ENCODE peak calls at places on chromosomes 1 and 21, in eight cellular contexts. O, P, N, X, Q, I, W and G are unnamed samples.

GRCh38 chr1:238404921-238405320 is 514.2 kb upstream of the ZP4 start:
- DNase-seq in N (no peak), W (no peak), Q (no peak), P (no peak), X (no peak), O (no peak), I (no peak), G (no peak)

GRCh38 chr1:12556368-12556930 is 61.6 kb downstream of the DHRS3 start:
- DNase-seq in W (no peak), Q (peak; percentile 96), O (peak; percentile 97), X (peak; percentile 74), N (no peak), P (peak; percentile 49), I (no peak), G (peak; percentile 54)

GRCh38 chr1:83960669-83961277 is 38.2 kb downstream of the TTLL7 start:
- DNase-seq in O (no peak), Q (no peak), I (no peak), X (no peak), W (no peak), N (no peak), P (no peak), G (no peak)

GRCh38 chr1:207040181-207040533 is 7.6 kb upstream of the C1orf116 start:
- DNase-seq in N (no peak), Q (peak; percentile 70), X (no peak), P (no peak), O (no peak), I (no peak), W (no peak), G (no peak)

GRCh38 chr1:106290805-106291537 is 765.5 kb upstream of the PRMT6 start:
- DNase-seq in O (no peak), X (no peak), I (no peak), Q (no peak), P (no peak), N (no peak), W (no peak), G (no peak)

GRCh38 chr1:225479996-225480720 is 52.3 kb upstream of the LBR start:
- DNase-seq in Q (no peak), N (no peak), O (no peak), I (no peak), X (peak; percentile 32), P (no peak), W (no peak), G (no peak)

GRCh38 chr1:60695633-60696032 is 386.7 kb upstream of the NFIA start:
- DNase-seq in I (no peak), Q (no peak), O (no peak), W (no peak), X (no peak), P (no peak), N (no peak), G (no peak)

GRCh38 chr1:7386226-7387052 is 384.7 kb upstream of the VAMP3 start:
- DNase-seq in P (no peak), O (no peak), X (no peak), W (no peak), N (no peak), Q (peak; percentile 82), I (no peak), G (peak; percentile 75)

GRCh38 chr1:85471558-85471957 is 6.6 kb upstream of the DDAH1 start:
- DNase-seq in O (no peak), W (no peak), P (no peak), N (no peak), I (no peak), Q (no peak), X (no peak), G (no peak)

GRCh38 chr1:223410036-223410435 is 16.8 kb downstream of the CCDC185 start:
- DNase-seq in W (no peak), Q (peak; percentile 44), X (no peak), I (no peak), P (no peak), O (no peak), N (no peak), G (no peak)

GRCh38 chr1:2324553-2325366 is 66.6 kb downstream of the MORN1 start:
- DNase-seq in I (no peak), P (no peak), O (no peak), W (no peak), Q (no peak), N (no peak), X (no peak), G (no peak)

GRCh38 chr21:38036016-38036415 is 119.8 kb upstream of the KCNJ6 start:
- DNase-seq in O (no peak), Q (no peak), W (no peak), I (no peak), P (no peak), X (no peak), N (no peak), G (no peak)

GRCh38 chr1:236204043-236204442 is 61.7 kb downstream of the GPR137B start:
- DNase-seq in I (no peak), W (no peak), Q (no peak), X (no peak), N (no peak), P (no peak), O (no peak), G (no peak)

GRCh38 chr1:92623187-92623778 is 136.6 kb upstream of the GFI1 start:
- DNase-seq in P (no peak), I (no peak), X (no peak), W (no peak), N (peak; percentile 9), Q (peak; percentile 7), O (no peak), G (no peak)

DNA sequence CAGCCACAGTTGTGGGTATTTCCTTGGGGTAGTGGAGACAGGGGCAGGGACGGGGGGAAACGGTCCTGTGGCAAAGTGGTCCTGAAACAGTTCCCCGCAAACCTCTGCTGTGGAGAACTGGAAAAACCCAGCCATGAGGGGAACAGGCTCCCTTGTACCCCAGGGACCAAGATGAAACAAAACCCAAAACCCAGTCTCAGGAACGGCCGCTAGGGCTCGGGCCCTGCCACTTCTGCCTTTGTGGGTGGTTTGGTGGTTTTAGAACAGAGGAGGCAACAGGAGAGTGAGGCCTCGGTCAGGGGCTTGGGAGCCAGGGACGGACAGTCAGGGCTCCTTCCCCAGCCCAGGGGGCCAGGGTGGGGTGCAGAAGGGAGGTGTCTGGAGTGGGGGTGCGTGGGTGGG is 24.8 kb upstream of the EDN2 start:
- DNase-seq in W (no peak), N (no peak), X (no peak), Q (no peak), P (no peak), O (no peak), I (no peak), G (no peak)
- TF ChIP-seq CTCF in W (no peak), N (no peak), X (no peak), Q (no peak), P (no peak), O (no peak), I (no peak), G (no peak)

GRCh38 chr1:212607206-212607923 is 1.2 kb upstream of the ATF3 start:
- DNase-seq in Q (no peak), O (no peak), I (peak; percentile 28), W (no peak), X (peak; percentile 76), P (peak; percentile 80), N (no peak), G (no peak)

GRCh38 chr1:212605441-212605976 is 3.1 kb upstream of the ATF3 start:
- DNase-seq in P (no peak), W (no peak), O (no peak), Q (peak; percentile 37), N (no peak), X (no peak), I (no peak), G (no peak)

GRCh38 chr1:212606042-212606733 is 2.4 kb upstream of the ATF3 start:
- DNase-seq in X (no peak), Q (no peak), I (no peak), N (no peak), W (no peak), O (no peak), P (no peak), G (no peak)

GRCh38 chr1:212607924-212608208 is 695 bp upstream of the ATF3 start:
- DNase-seq in I (no peak), O (no peak), X (no peak), Q (no peak), W (no peak), P (no peak), N (no peak), G (no peak)

DNA sequence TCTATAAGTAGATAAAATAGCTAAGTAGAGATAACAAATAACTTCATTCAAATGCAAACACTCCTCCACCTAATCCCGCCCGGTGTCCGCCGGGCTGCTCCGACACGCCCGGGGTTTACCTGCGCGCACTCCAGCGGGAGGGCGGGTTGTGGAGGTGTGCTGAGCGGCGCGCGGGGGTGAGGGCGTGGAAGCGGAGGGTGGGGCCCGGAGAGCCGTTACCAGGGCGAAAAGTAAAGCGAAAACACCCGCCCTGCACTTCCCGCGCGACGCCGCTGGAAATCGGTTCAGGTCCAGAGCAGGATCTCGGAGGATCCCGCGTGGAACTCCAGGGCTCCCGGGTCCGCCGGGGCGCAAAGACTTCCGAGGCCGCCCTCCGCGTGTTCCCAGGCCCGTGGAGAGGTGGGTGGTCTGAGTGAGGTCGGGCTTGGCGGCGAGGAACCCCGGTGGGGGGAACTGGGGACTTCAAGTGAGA is 1.8 kb upstream of the ATF3 start:
- DNase-seq in P (peak; percentile 86), I (peak; percentile 32), W (no peak), X (peak; percentile 93), N (no peak), O (no peak), Q (no peak), G (no peak)
- TF ChIP-seq CTCF in P (no peak), I (no peak), W (no peak), X (no peak), N (no peak), O (no peak), Q (no peak), G (no peak)

DNA sequence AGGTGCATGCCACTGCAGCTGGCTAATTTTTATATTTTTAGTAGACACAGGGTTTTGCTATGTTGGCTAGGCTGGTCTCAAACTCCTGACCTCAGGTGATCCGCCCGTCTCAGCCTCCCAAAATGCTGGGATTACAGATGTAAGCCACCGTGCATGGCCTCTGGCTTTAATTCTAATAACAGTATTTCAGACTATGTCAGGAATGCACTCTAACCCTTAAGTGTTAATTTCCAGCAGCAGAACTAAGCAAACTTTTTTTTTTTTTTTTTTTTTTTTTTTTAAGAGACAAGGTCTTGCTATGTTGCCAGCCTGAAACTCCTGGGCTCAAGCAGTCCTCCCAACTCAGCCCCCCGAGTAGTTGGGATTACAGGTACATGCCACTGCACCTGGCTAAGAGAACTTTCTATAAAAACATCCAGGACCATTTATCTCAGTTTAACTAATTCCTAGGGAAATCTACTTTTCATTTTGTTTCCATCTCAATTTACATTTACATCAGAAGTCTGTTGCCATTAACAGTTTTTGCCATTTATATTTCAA is 6.5 kb downstream of the DCAF8 start:
- DNase-seq in P (no peak), I (no peak), O (no peak), N (no peak), W (no peak), X (no peak), Q (no peak), G (no peak)
- TF ChIP-seq CTCF in P (no peak), I (no peak), O (no peak), N (no peak), W (no peak), X (no peak), Q (no peak), G (no peak)

DNA sequence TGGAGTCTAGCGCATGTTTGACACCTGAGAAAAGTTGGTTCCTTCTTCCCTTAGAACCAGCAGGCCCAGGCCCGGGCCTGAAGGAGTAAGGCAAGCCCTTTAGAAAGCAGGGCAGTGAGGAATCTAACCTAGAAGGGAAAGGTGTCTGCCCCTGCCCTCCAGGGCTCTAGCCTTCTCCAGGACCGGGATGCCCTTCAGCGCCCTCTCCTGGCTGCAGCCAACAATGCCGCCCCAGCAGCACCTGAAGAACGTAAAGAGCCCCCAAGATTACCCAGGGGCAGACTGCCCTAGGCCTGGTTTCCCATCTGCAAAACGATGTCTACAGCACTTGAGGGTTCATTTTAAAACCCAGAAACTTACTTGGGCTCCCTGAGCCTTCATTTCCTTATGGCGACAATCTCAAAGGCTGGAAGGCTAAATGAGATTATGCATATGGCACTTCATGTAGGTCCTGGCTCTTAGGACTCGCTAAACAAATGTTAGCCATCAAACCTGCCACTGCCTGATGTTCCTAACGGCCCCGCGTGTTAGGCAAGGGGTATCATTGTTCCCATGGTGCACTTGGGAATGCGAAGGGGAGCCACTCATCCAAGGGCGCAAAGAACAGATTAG is 106.7 kb upstream of the KLHDC7A start:
- DNase-seq in N (no peak), I (peak; percentile 79), X (peak; percentile 56), Q (no peak), P (no peak), O (no peak), W (no peak), G (no peak)
- TF ChIP-seq CTCF in N (peak; percentile 22), I (peak; percentile 70), X (peak; percentile 23), Q (no peak), P (no peak), O (no peak), W (no peak), G (peak; percentile 20)